ENCODE peak calls at places on chromosomes 13 and 19, in eight cellular contexts. F, R, O, U, C, B, A and W are unnamed samples.

GRCh38 chr19:3034194-3034844 is 5.2 kb upstream of the TLE2 start:
- DNase-seq in F (no peak), R (no peak), O (peak; percentile 49), U (peak; percentile 42), C (no peak), B (peak; percentile 57), A (no peak), W (no peak)

GRCh38 chr19:45234089-45234869 is 10.9 kb downstream of the EXOC3L2 start:
- DNase-seq in F (no peak), R (no peak), O (peak; percentile 62), U (no peak), C (no peak), B (no peak), A (no peak), W (no peak)

GRCh38 chr19:16888629-16889371 is at the start of gene F2RL3:
- DNase-seq in F (no peak), R (peak; percentile 76), O (no peak), U (no peak), C (peak; percentile 70), B (peak; percentile 70), A (peak; percentile 38), W (peak; percentile 77)

GRCh38 chr19:52778811-52779210 is 7.8 kb downstream of the ZNF600 start:
- DNase-seq in F (no peak), R (no peak), O (no peak), U (no peak), C (no peak), B (no peak), A (no peak), W (no peak)

GRCh38 chr19:39411006-39411831 is 1.2 kb upstream of the PLEKHG2 start:
- DNase-seq in F (no peak), R (peak; percentile 68), O (peak; percentile 90), U (peak; percentile 36), C (peak; percentile 86), B (peak; percentile 69), A (peak; percentile 86), W (peak; percentile 77)

GRCh38 chr19:46351241-46352041 is 4.6 kb downstream of the PPP5C start:
- DNase-seq in F (peak; percentile 32), R (peak; percentile 67), O (peak; percentile 96), U (peak; percentile 59), C (peak; percentile 54), B (peak; percentile 77), A (peak; percentile 81), W (peak; percentile 80)

GRCh38 chr19:19630426-19630825 is 2.4 kb upstream of the LPAR2 start:
- DNase-seq in F (no peak), R (no peak), O (peak; percentile 59), U (no peak), C (no peak), B (no peak), A (no peak), W (no peak)

GRCh38 chr19:15563325-15563794 is 51.7 kb upstream of the CYP4F8 start:
- DNase-seq in F (no peak), R (peak; percentile 42), O (no peak), U (no peak), C (peak; percentile 54), B (peak; percentile 34), A (peak; percentile 61), W (no peak)

GRCh38 chr19:30587869-30588268 is 215.7 kb downstream of the ZNF536 start:
- DNase-seq in F (no peak), R (no peak), O (no peak), U (no peak), C (no peak), B (no peak), A (no peak), W (no peak)

GRCh38 chr19:19062454-19063182 is 1.2 kb upstream of the SLC25A42 start:
- DNase-seq in F (no peak), R (peak; percentile 44), O (peak; percentile 95), U (peak; percentile 61), C (no peak), B (no peak), A (no peak), W (no peak)

GRCh38 chr13:43127827-43128226 is 104.4 kb downstream of the DNAJC15 start:
- DNase-seq in F (peak; percentile 5), R (no peak), O (no peak), U (no peak), C (no peak), B (no peak), A (no peak), W (no peak)

GRCh38 chr13:64935441-64935840 is 2294.7 kb downstream of the PCDH9 start:
- DNase-seq in F (no peak), R (no peak), O (no peak), U (no peak), C (no peak), B (no peak), A (no peak), W (no peak)

GRCh38 chr19:41897820-41898219 is 14.8 kb downstream of the ARHGEF1 start:
- DNase-seq in F (no peak), R (no peak), O (no peak), U (no peak), C (no peak), B (no peak), A (no peak), W (no peak)

GRCh38 chr19:44925114-44925891 is 10.9 kb downstream of the APOC1 start:
- DNase-seq in F (no peak), R (peak; percentile 83), O (peak; percentile 85), U (peak; percentile 19), C (peak; percentile 74), B (peak; percentile 95), A (peak; percentile 52), W (peak; percentile 94)

GRCh38 chr19:33304760-33305647 is 2.7 kb upstream of the CEBPA start:
- DNase-seq in F (no peak), R (no peak), O (peak; percentile 50), U (no peak), C (peak; percentile 80), B (no peak), A (peak; percentile 77), W (no peak)

GRCh38 chr19:4689403-4689802 is 19.3 kb upstream of the MYDGF start:
- DNase-seq in F (no peak), R (no peak), O (no peak), U (no peak), C (no peak), B (no peak), A (no peak), W (no peak)

GRCh38 chr13:110680852-110681251 is 25.1 kb downstream of the CARS2 start:
- DNase-seq in F (peak; percentile 21), R (no peak), O (peak; percentile 82), U (no peak), C (no peak), B (no peak), A (no peak), W (no peak)

GRCh38 chr13:87677043-87677333 is 5.8 kb downstream of the SLITRK5 start:
- DNase-seq in F (no peak), R (no peak), O (peak; percentile 30), U (no peak), C (no peak), B (no peak), A (no peak), W (no peak)

GRCh38 chr13:27920677-27921420 is 1.0 kb downstream of the PDX1 start:
- DNase-seq in F (no peak), R (no peak), O (peak; percentile 87), U (no peak), C (no peak), B (peak; percentile 25), A (no peak), W (no peak)

GRCh38 chr19:53254451-53255341 is at the start of gene ZNF677:
- DNase-seq in F (peak; percentile 79), R (peak; percentile 98), O (peak; percentile 96), U (peak; percentile 81), C (peak; percentile 72), B (peak; percentile 95), A (peak; percentile 74), W (peak; percentile 93)

GRCh38 chr13:98575009-98575866 is 1.7 kb downstream of the STK24 start:
- DNase-seq in F (no peak), R (no peak), O (peak; percentile 61), U (peak; percentile 54), C (no peak), B (no peak), A (no peak), W (no peak)

GRCh38 chr13:25575562-25575961 is 203.8 kb downstream of the ATP8A2 start:
- DNase-seq in F (no peak), R (no peak), O (no peak), U (peak; percentile 1), C (no peak), B (no peak), A (no peak), W (no peak)

GRCh38 chr19:15124572-15125231 is 17.5 kb downstream of the SYDE1 start:
- DNase-seq in F (no peak), R (no peak), O (peak; percentile 90), U (no peak), C (peak; percentile 76), B (no peak), A (peak; percentile 55), W (no peak)

DNA sequence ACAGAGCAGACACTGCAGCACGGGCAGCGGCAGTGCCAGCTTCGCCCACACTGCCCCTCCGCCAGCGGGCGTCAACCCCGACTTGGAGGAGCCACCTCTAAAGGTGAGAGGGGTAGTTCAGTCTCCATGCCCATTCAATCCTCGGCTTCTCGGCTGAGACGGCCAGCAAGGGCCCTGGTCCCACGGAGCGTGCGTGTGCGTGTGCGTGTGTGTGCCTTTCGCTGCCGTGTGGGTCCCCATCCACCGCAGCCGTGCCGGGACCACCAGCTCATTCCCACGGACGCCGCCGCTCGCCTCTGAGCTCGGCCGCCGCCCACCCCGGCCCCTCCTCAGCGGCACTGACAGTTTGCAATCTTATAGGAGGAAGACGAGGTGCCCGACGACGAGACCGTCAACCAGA is 55.5 kb upstream of the LDLR start:
- DNase-seq in F (no peak), R (no peak), O (no peak), U (no peak), C (no peak), B (no peak), A (no peak), W (no peak)
- H3K4me1 ChIP-seq in F (peaks cover 4% of the 10 kb centered on the region), R (no peaks in the 10 kb centered on the region), O (no peaks in the 10 kb centered on the region), U (no peaks in the 10 kb centered on the region), C (peaks cover 11% of the 10 kb centered on the region), B (no peaks in the 10 kb centered on the region), A (peaks cover 16% of the 10 kb centered on the region), W (peaks cover 14% of the 10 kb centered on the region)

DNA sequence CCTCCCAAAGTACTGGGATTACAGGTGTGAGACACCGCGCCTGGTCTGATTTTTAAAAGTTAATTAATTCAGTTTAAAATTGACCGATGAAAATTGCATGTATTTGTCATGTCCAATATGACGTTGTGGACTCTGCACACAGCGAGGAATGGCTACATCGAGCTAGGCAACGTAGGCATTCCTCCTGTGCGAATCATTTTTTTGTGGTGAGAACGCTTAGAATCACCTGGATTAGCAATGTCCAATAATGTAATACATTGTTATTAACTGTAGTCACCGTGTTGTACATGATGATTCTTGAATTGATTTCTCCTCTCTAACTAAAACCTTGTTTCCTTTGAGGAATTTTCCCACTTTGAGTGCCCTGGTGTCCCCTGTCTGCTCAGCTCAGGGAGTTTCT is 3.4 kb downstream of the LAIR2 start:
- DNase-seq in F (no peak), R (no peak), O (peak; percentile 47), U (no peak), C (no peak), B (no peak), A (no peak), W (no peak)
- H3K4me3 ChIP-seq in F (no peak overlapping the region), R (no peak overlapping the region), O (no peak overlapping the region), U (no peak overlapping the region), C (no peak overlapping the region), B (no peak overlapping the region), A (no peak overlapping the region), W (no peak overlapping the region)

GRCh38 chr19:38210458-38210987 is 13.5 kb downstream of the DPF1 start:
- DNase-seq in F (no peak), R (peak; percentile 77), O (no peak), U (peak; percentile 17), C (peak; percentile 21), B (peak; percentile 55), A (no peak), W (peak; percentile 56)
- H3K4me1 ChIP-seq in F (peaks cover 13% of the 10 kb centered on the region), R (no peaks in the 10 kb centered on the region), O (peaks cover 28% of the 10 kb centered on the region), U (peaks cover 13% of the 10 kb centered on the region), C (peaks cover 29% of the 10 kb centered on the region), B (peaks cover 28% of the 10 kb centered on the region), A (peaks cover 31% of the 10 kb centered on the region), W (no peaks in the 10 kb centered on the region)

GRCh38 chr19:43798026-43798545 is 4.2 kb downstream of the LYPD5 start:
- DNase-seq in F (no peak), R (no peak), O (no peak), U (no peak), C (no peak), B (no peak), A (no peak), W (no peak)
- H3K4me3 ChIP-seq in F (peak overlapping the region; percentile 55), R (peak overlapping the region; percentile 48), O (peak overlapping the region; percentile 69), U (peak overlapping the region; percentile 57), C (no peak overlapping the region), B (peak overlapping the region; percentile 1), A (peak overlapping the region; percentile 52), W (peak overlapping the region; percentile 56)